ENCODE peak calls at places on chromosomes 5 and 9, in ten cellular contexts. One of them, this sample, is unnamed.
A peak's percentile ranks its signal among the peaks of the same experiment; 100 is the strongest.

GRCh38 chr5:54243483-54244080 is 66.8 kb downstream of the ARL15 start:
- DNase-seq in LHCN-M2: peak; percentile 44
- DNase-seq in NCI-H1105: no peak
- DNase-seq in GM04503: no peak
- DNase-seq in GM23248: peak; percentile 66
- DNase-seq in AG09309: no peak
- DNase-seq in hippocampal formation: no peak
- DNase-seq in skeletal muscle cell: no peak
- DNase-seq in EL: peak; percentile 51
- DNase-seq in hepatocyte: peak; percentile 48
- DNase-seq in this sample: no peak

GRCh38 chr9:109806506-109807115 is 26.6 kb downstream of the PALM2AKAP2 start:
- DNase-seq in LHCN-M2: peak; percentile 65
- DNase-seq in NCI-H1105: no peak
- DNase-seq in GM04503: no peak
- DNase-seq in GM23248: peak; percentile 85
- DNase-seq in AG09309: no peak
- DNase-seq in hippocampal formation: no peak
- DNase-seq in skeletal muscle cell: peak; percentile 66
- DNase-seq in EL: peak; percentile 35
- DNase-seq in hepatocyte: no peak
- DNase-seq in this sample: no peak

GRCh38 chr5:138623053-138623452 is 47.9 kb upstream of the HSPA9 start:
- DNase-seq in LHCN-M2: no peak
- DNase-seq in NCI-H1105: no peak
- DNase-seq in GM04503: no peak
- DNase-seq in GM23248: peak; percentile 81
- DNase-seq in AG09309: no peak
- DNase-seq in hippocampal formation: no peak
- DNase-seq in skeletal muscle cell: no peak
- DNase-seq in EL: no peak
- DNase-seq in hepatocyte: no peak
- DNase-seq in this sample: no peak

GRCh38 chr9:108099854-108100253 is 610.3 kb upstream of the KLF4 start:
- DNase-seq in LHCN-M2: peak; percentile 6
- DNase-seq in NCI-H1105: no peak
- DNase-seq in GM04503: no peak
- DNase-seq in GM23248: no peak
- DNase-seq in AG09309: no peak
- DNase-seq in hippocampal formation: no peak
- DNase-seq in skeletal muscle cell: no peak
- DNase-seq in EL: no peak
- DNase-seq in hepatocyte: no peak
- DNase-seq in this sample: no peak

GRCh38 chr5:116502616-116503015 is 72.0 kb downstream of the SEMA6A start:
- DNase-seq in LHCN-M2: peak; percentile 80
- DNase-seq in NCI-H1105: no peak
- DNase-seq in GM04503: no peak
- DNase-seq in GM23248: no peak
- DNase-seq in AG09309: no peak
- DNase-seq in hippocampal formation: no peak
- DNase-seq in skeletal muscle cell: peak; percentile 71
- DNase-seq in EL: peak; percentile 10
- DNase-seq in hepatocyte: no peak
- DNase-seq in this sample: no peak

GRCh38 chr9:23153058-23153457 is 673.0 kb downstream of the ELAVL2 start:
- DNase-seq in LHCN-M2: no peak
- DNase-seq in NCI-H1105: no peak
- DNase-seq in GM04503: no peak
- DNase-seq in GM23248: peak; percentile 1
- DNase-seq in AG09309: no peak
- DNase-seq in hippocampal formation: no peak
- DNase-seq in skeletal muscle cell: no peak
- DNase-seq in EL: no peak
- DNase-seq in hepatocyte: no peak
- DNase-seq in this sample: no peak

GRCh38 chr5:31036407-31036806 is 157.1 kb upstream of the CDH6 start:
- DNase-seq in LHCN-M2: no peak
- DNase-seq in NCI-H1105: no peak
- DNase-seq in GM04503: no peak
- DNase-seq in GM23248: peak; percentile 49
- DNase-seq in AG09309: peak; percentile 4
- DNase-seq in hippocampal formation: no peak
- DNase-seq in skeletal muscle cell: no peak
- DNase-seq in EL: peak; percentile 5
- DNase-seq in hepatocyte: no peak
- DNase-seq in this sample: no peak

GRCh38 chr5:179621551-179621971 is 1.9 kb downstream of the HNRNPH1 start:
- DNase-seq in LHCN-M2: no peak
- DNase-seq in NCI-H1105: no peak
- DNase-seq in GM04503: no peak
- DNase-seq in GM23248: no peak
- DNase-seq in AG09309: no peak
- DNase-seq in hippocampal formation: no peak
- DNase-seq in skeletal muscle cell: no peak
- DNase-seq in EL: no peak
- DNase-seq in hepatocyte: no peak
- DNase-seq in this sample: no peak

GRCh38 chr5:7664208-7664607 is 186.7 kb downstream of the CFAP90 start:
- DNase-seq in LHCN-M2: no peak
- DNase-seq in NCI-H1105: no peak
- DNase-seq in GM04503: no peak
- DNase-seq in GM23248: no peak
- DNase-seq in AG09309: no peak
- DNase-seq in hippocampal formation: no peak
- DNase-seq in skeletal muscle cell: no peak
- DNase-seq in EL: no peak
- DNase-seq in hepatocyte: no peak
- DNase-seq in this sample: no peak